ENCODE peak calls at places on chromosome 21, in nine cellular contexts. W is HuH-7, H is fibroblast of mammary gland, F is iris pigment epithelial cell, I is foreskin fibroblast, K is endodermal cell, O is iPS-NIHi11, C is DMS 273 treated with DMSO at 0.1 percent for 48 hours, J is tibial artery. X is an unnamed sample.

GRCh38 chr21:45085700-45086099 is 11.3 kb downstream of the ADARB1 start:
- DNase-seq in W (no peak), J (no peak), O (no peak), C (no peak), H (no peak), K (no peak), F (no peak), I (no peak), X (no peak)

GRCh38 chr21:46118871-46119564 is 21.1 kb downstream of the COL6A2 start:
- DNase-seq in H (peak; percentile 12), J (peak; percentile 62), W (no peak), C (no peak), F (no peak), K (peak; percentile 38), I (no peak), O (peak; percentile 20), X (no peak)

GRCh38 chr21:42130447-42130846 is 59.3 kb downstream of the UMODL1 start:
- DNase-seq in W (no peak), I (no peak), K (no peak), H (no peak), J (no peak), O (no peak), F (peak; percentile 7), C (no peak), X (no peak)

GRCh38 chr21:46552865-46553379 is 52.0 kb downstream of the S100B start:
- DNase-seq in K (no peak), J (no peak), W (no peak), H (no peak), I (no peak), F (no peak), C (no peak), O (no peak), X (no peak)

GRCh38 chr21:38012700-38013099 is 96.4 kb upstream of the KCNJ6 start:
- DNase-seq in K (no peak), O (no peak), H (no peak), C (no peak), W (no peak), I (no peak), F (no peak), J (no peak), X (no peak)

GRCh38 chr21:44299458-44300261 is at the start of gene PFKL:
- DNase-seq in H (peak; percentile 15), C (no peak), I (peak; percentile 82), K (peak; percentile 84), W (peak; percentile 88), F (peak; percentile 46), O (peak; percentile 93), J (peak; percentile 83), X (peak; percentile 62)

GRCh38 chr21:33936221-33937038 is 20.8 kb upstream of the ATP5PO start:
- DNase-seq in K (peak; percentile 75), I (peak; percentile 17), O (no peak), H (peak; percentile 40), F (no peak), J (no peak), C (no peak), W (no peak), X (no peak)

GRCh38 chr21:27561116-27561515 is 594.2 kb upstream of the ADAMTS5 start:
- DNase-seq in K (no peak), O (no peak), W (no peak), C (no peak), H (no peak), J (peak; percentile 74), I (peak; percentile 34), F (peak; percentile 41), X (no peak)

X was measured in midbrain.